ENCODE peak calls at places on chromosomes 12 and 14, in nine cellular contexts. W is hepatic stellate cell, D is psoas muscle, E is endothelial cell, S is GM20000, M is brain microvascular endothelial cell, C is HS-27A, B is aorta, N is HEK293T. F is an unnamed sample.

GRCh38 chr12:108868781-108869180 is 11.1 kb upstream of the DAO start:
- DNase-seq in B (no peak), S (no peak), C (no peak), E (no peak), D (no peak), N (no peak), W (no peak), M (no peak), F (no peak)

GRCh38 chr12:30931222-30931621 is 4.7 kb downstream of the TSPAN11 start:
- DNase-seq in S (no peak), W (no peak), E (no peak), C (no peak), B (no peak), N (no peak), D (no peak), M (no peak), F (no peak)

GRCh38 chr12:15596174-15596573 is 193.0 kb downstream of the EPS8 start:
- DNase-seq in E (no peak), S (no peak), D (no peak), N (no peak), B (no peak), M (no peak), C (no peak), W (no peak), F (no peak)

GRCh38 chr14:95227279-95227860 is 70.0 kb upstream of the DICER1 start:
- DNase-seq in E (no peak), S (no peak), B (no peak), M (peak), W (no peak), N (peak), D (no peak), C (peak), F (no peak)

GRCh38 chr12:92036771-92037453 is 108.7 kb downstream of the BTG1 start:
- DNase-seq in N (no peak), D (no peak), C (no peak), S (no peak), E (no peak), W (no peak), M (peak), B (no peak), F (no peak)

GRCh38 chr12:98344630-98345029 is 170.8 kb upstream of the TMPO start:
- DNase-seq in C (no peak), W (no peak), S (no peak), B (no peak), M (no peak), E (no peak), D (no peak), N (no peak), F (no peak)

GRCh38 chr12:111975161-111975931 is 37.6 kb downstream of the TMEM116 start:
- DNase-seq in S (no peak), B (no peak), E (no peak), D (no peak), C (no peak), N (no peak), M (no peak), W (no peak), F (no peak)

GRCh38 chr14:61581955-61582615 is 113.2 kb upstream of the HIF1A start:
- DNase-seq in E (no peak), W (no peak), D (no peak), B (no peak), C (no peak), M (no peak), S (no peak), N (no peak), F (no peak)

GRCh38 chr12:130104114-130104513 is 58.1 kb upstream of the FZD10 start:
- DNase-seq in W (no peak), C (no peak), M (no peak), D (no peak), N (no peak), E (no peak), S (no peak), B (no peak), F (no peak)

GRCh38 chr12:132474237-132474741 is 15.7 kb upstream of the FBRSL1 start:
- DNase-seq in S (no peak), C (no peak), N (no peak), B (no peak), E (no peak), W (no peak), D (peak), M (no peak), F (no peak)

GRCh38 chr14:91399868-91400640 is 17.6 kb downstream of the CCDC88C start:
- DNase-seq in S (peak), M (no peak), E (no peak), N (no peak), C (no peak), D (no peak), W (no peak), B (no peak), F (no peak)

GRCh38 chr14:93939304-93940229 is 12.4 kb downstream of the FAM181A start:
- DNase-seq in C (no peak), S (peak), D (peak), E (peak), W (peak), M (peak), N (peak), B (peak), F (peak)

GRCh38 chr12:100579844-100580243 is 6.4 kb downstream of the GAS2L3 start:
- DNase-seq in B (no peak), M (no peak), D (no peak), C (no peak), N (no peak), W (no peak), E (no peak), S (no peak), F (no peak)

GRCh38 chr12:129423041-129423580 is 480.7 kb downstream of the TMEM132D start:
- DNase-seq in S (no peak), W (no peak), N (no peak), B (no peak), E (no peak), M (no peak), C (no peak), D (no peak), F (no peak)

GRCh38 chr14:21686468-21686867 is 12.8 kb upstream of the OR4E1 start:
- DNase-seq in S (no peak), W (no peak), M (no peak), E (no peak), D (no peak), C (no peak), B (no peak), N (no peak), F (no peak)

GRCh38 chr12:84159245-84159644 is 753.4 kb downstream of the SLC6A15 start:
- DNase-seq in D (no peak), S (no peak), B (no peak), M (no peak), E (no peak), N (no peak), C (no peak), W (no peak), F (no peak)

GRCh38 chr12:80241576-80242273 is 142.4 kb downstream of the OTOGL start:
- DNase-seq in E (no peak), S (no peak), B (no peak), N (no peak), M (peak), D (no peak), C (peak), W (peak), F (peak)

GRCh38 chr14:30214456-30215090 is 286.9 kb upstream of the PRKD1 start:
- DNase-seq in N (peak), S (peak), B (no peak), C (peak), D (no peak), W (peak), M (peak), E (peak), F (peak)

GRCh38 chr12:61652265-61652664 is 607.9 kb upstream of the USP15 start:
- DNase-seq in B (no peak), N (no peak), M (no peak), E (no peak), D (no peak), S (no peak), W (no peak), C (no peak), F (no peak)

GRCh38 chr12:115204957-115205754 is 521.2 kb upstream of the TBX3 start:
- DNase-seq in S (no peak), D (no peak), C (no peak), W (no peak), M (peak), E (no peak), B (no peak), N (no peak), F (no peak)

GRCh38 chr12:98401427-98401826 is 114.0 kb upstream of the TMPO start:
- DNase-seq in B (no peak), M (no peak), D (no peak), W (no peak), S (no peak), E (no peak), C (no peak), N (no peak), F (no peak)

GRCh38 chr12:53221203-53222076 is 10.6 kb downstream of the RARG start:
- DNase-seq in S (peak), B (peak), N (peak), C (no peak), W (peak), E (peak), M (peak), D (peak), F (no peak)

GRCh38 chr14:51732494-51733080 is 80.9 kb downstream of the FRMD6 start:
- DNase-seq in E (no peak), W (no peak), D (no peak), S (no peak), B (no peak), M (no peak), N (no peak), C (no peak), F (no peak)

GRCh38 chr12:7588703-7589329 is 76.9 kb downstream of the APOBEC1 start:
- DNase-seq in N (peak), D (no peak), W (peak), C (peak), B (peak), S (peak), E (peak), M (peak), F (peak)

GRCh38 chr14:71933026-71933587 is 878 bp downstream of the RGS6 start:
- DNase-seq in B (no peak), C (no peak), E (peak), N (peak), D (no peak), M (no peak), W (no peak), S (peak), F (no peak)

GRCh38 chr14:61260939-61261776 is 20.0 kb downstream of the TMEM30B start:
- DNase-seq in C (no peak), D (no peak), S (no peak), M (peak), E (no peak), B (peak), N (no peak), W (no peak), F (peak)

GRCh38 chr12:106345739-106346138 is 11.8 kb upstream of the POLR3B start:
- DNase-seq in E (peak), W (peak), M (peak), B (no peak), N (peak), S (no peak), D (no peak), C (no peak), F (no peak)

GRCh38 chr14:52988153-52988552 is 37.3 kb upstream of the FERMT2 start:
- DNase-seq in W (no peak), M (no peak), E (no peak), D (no peak), N (no peak), B (no peak), C (no peak), S (no peak), F (no peak)

GRCh38 chr12:72570601-72571000 is 298.4 kb downstream of the TRHDE start:
- DNase-seq in D (no peak), B (no peak), C (no peak), M (no peak), N (peak), S (peak), W (no peak), E (peak), F (no peak)

GRCh38 chr12:66279127-66279712 is 23.1 kb upstream of the HELB start:
- DNase-seq in W (peak), N (peak), B (no peak), M (peak), E (peak), D (no peak), S (peak), C (no peak), F (no peak)

GRCh38 chr12:89453579-89453978 is 71.0 kb downstream of the GALNT4 start:
- DNase-seq in N (no peak), D (no peak), M (peak), E (no peak), W (peak), B (no peak), S (no peak), C (no peak), F (no peak)

GRCh38 chr12:24769682-24770081 is 179.2 kb downstream of the BCAT1 start:
- DNase-seq in C (no peak), E (no peak), W (no peak), S (no peak), B (no peak), M (no peak), D (no peak), N (no peak), F (no peak)

GRCh38 chr14:50719911-50720759 is 52.0 kb upstream of the SAV1 start:
- DNase-seq in C (no peak), D (no peak), N (no peak), E (no peak), B (no peak), W (peak), M (no peak), S (no peak), F (peak)

GRCh38 chr12:1936406-1937320 is 18.2 kb upstream of the CACNA2D4 start:
- DNase-seq in C (no peak), D (peak), B (peak), N (no peak), E (no peak), W (no peak), M (peak), S (no peak), F (no peak)

GRCh38 chr14:52706286-52706685 is 714 bp upstream of the PSMC6 start:
- DNase-seq in D (no peak), C (no peak), B (no peak), S (no peak), M (no peak), E (no peak), W (no peak), N (no peak), F (no peak)

GRCh38 chr12:3795096-3795799 is 42.3 kb upstream of the CRACR2A start:
- DNase-seq in B (no peak), M (no peak), W (no peak), S (no peak), D (no peak), E (no peak), N (no peak), C (no peak), F (no peak)

GRCh38 chr14:55128386-55129085 is 516 bp upstream of the LGALS3 start:
- DNase-seq in B (no peak), W (no peak), N (no peak), S (no peak), E (no peak), C (no peak), D (no peak), M (no peak), F (no peak)

F was measured in amniotic stem cell.